ENCODE peak calls at places on chromosomes 6 and 20, in seven cellular contexts. Z is stimulated activated CD4-positive, alpha-beta T cell treated with anti-CD3 and anti-CD28 coated beads, Interleukin-4, amount 100 ng/mL, for 4 hours; W is stimulated activated CD8-positive, alpha-beta memory T cell treated with anti-CD3 and anti-CD28 coated beads, Interleukin-15, amount 100 ng/mL, for 4 hours; D is GM12891; X is EH; A is Right ventricle myocardium superior; S is activated CD4-positive, alpha-beta memory T cell treated with anti-CD3 and anti-CD28 coated beads, Interleukin-2, amount 10 ng/mL, durations not matched to agents 7 days and 5 days. B is an unnamed sample.

GRCh38 chr6:108945686-108946158 is 97.5 kb downstream of the ARMC2 start:
- DNase-seq in S (no peak), X (peak), Z (no peak), D (no peak), A (peak), W (no peak), B (no peak)

GRCh38 chr20:46642265-46642942 is 8.9 kb downstream of the SLC13A3 start:
- DNase-seq in S (no peak), W (no peak), X (no peak), Z (no peak), A (no peak), D (no peak), B (no peak)

GRCh38 chr6:32845381-32845884 is 1.6 kb upstream of the PSMB8 start:
- DNase-seq in S (peak), Z (peak), A (no peak), X (no peak), D (peak), W (peak), B (no peak)

GRCh38 chr20:12049125-12049524 is 131.4 kb downstream of the BTBD3 start:
- DNase-seq in W (no peak), D (no peak), A (no peak), X (no peak), Z (no peak), S (no peak), B (no peak)

GRCh38 chr20:38937978-38938473 is 11.8 kb downstream of the FAM83D start:
- DNase-seq in X (no peak), Z (no peak), S (no peak), W (no peak), A (no peak), D (no peak), B (no peak)

GRCh38 chr20:20721489-20721888 is 9.0 kb upstream of the RALGAPA2 start:
- DNase-seq in X (no peak), D (no peak), W (no peak), A (no peak), S (no peak), Z (no peak), B (no peak)

GRCh38 chr6:87213364-87213763 is 58.0 kb downstream of the ZNF292 start:
- DNase-seq in S (no peak), A (no peak), D (no peak), Z (no peak), X (no peak), W (no peak), B (no peak)

GRCh38 chr20:23125159-23125558 is 39.0 kb upstream of the CD93 start:
- DNase-seq in Z (no peak), D (no peak), X (no peak), A (no peak), S (no peak), W (no peak), B (no peak)

GRCh38 chr6:137819740-137820139 is 47.3 kb upstream of the TNFAIP3 start:
- DNase-seq in Z (no peak), S (no peak), A (no peak), X (no peak), W (no peak), D (no peak), B (no peak)

GRCh38 chr6:33416386-33417126 is 1.4 kb downstream of the CUTA start:
- DNase-seq in Z (no peak), X (peak), A (no peak), D (no peak), W (no peak), S (no peak), B (no peak)

GRCh38 chr6:157847846-157848245 is 24.8 kb downstream of the SNX9 start:
- DNase-seq in D (no peak), X (no peak), S (no peak), W (no peak), Z (no peak), A (no peak), B (no peak)

GRCh38 chr20:62925420-62926228 is 681 bp downstream of the DIDO1 start:
- DNase-seq in W (no peak), S (peak), X (peak), D (no peak), Z (peak), A (peak), B (no peak)

GRCh38 chr20:62056975-62057374 is 8.7 kb downstream of the TAF4 start:
- DNase-seq in S (no peak), W (no peak), Z (no peak), A (no peak), D (no peak), X (no peak), B (no peak)